ENCODE peak calls at places on chromosomes 13 and 19, in five cellular contexts. T is ovary, W is upper lobe of left lung, B is tibial nerve, K is SK-N-SH. L is an unnamed sample. For H3K27me3, the result is how much of the 10 kb centered on the place peaks cover.

GRCh38 chr19:23071087-23071511 is 45.7 kb upstream of the ZNF730 start:
- DNase-seq in W (peak), B (no peak), K (peak), T (peak), L (peak)

GRCh38 chr19:2546128-2547032 is 70.5 kb downstream of the GADD45B start:
- DNase-seq in W (peak), T (peak), K (no peak), B (peak), L (peak)

GRCh38 chr13:99434258-99434788 is 66.9 kb upstream of the TM9SF2 start:
- DNase-seq in T (no peak), B (no peak), K (no peak), W (peak), L (no peak)

GRCh38 chr13:26784704-26785639 is 24.4 kb upstream of the GPR12 start:
- DNase-seq in K (no peak), T (no peak), W (no peak), B (peak), L (no peak)

GRCh38 chr13:109783447-109783814 is 3.0 kb downstream of the IRS2 start:
- DNase-seq in T (peak), K (peak), B (no peak), W (no peak), L (no peak)

GRCh38 chr19:40348961-40349507 is 539 bp downstream of the PLD3 start:
- DNase-seq in B (peak), T (no peak), W (peak), K (peak), L (no peak)

GRCh38 chr13:31774186-31774585 is 34.9 kb downstream of the RXFP2 start:
- DNase-seq in T (no peak), W (no peak), K (no peak), B (no peak), L (no peak)

GRCh38 chr19:46945668-46946067 is 74.0 kb upstream of the NPAS1 start:
- DNase-seq in T (no peak), B (no peak), W (no peak), K (no peak), L (no peak)

GRCh38 chr13:79530270-79530669 is 49.3 kb downstream of the NDFIP2 start:
- DNase-seq in B (no peak), T (no peak), K (no peak), W (no peak), L (no peak)

GRCh38 chr19:11261431-11261901 is 858 bp downstream of the DOCK6 start:
- DNase-seq in K (peak), W (no peak), B (no peak), T (peak), L (no peak)

GRCh38 chr13:42981317-42981716 is 10.7 kb downstream of the EPSTI1 start:
- DNase-seq in K (no peak), W (no peak), T (no peak), B (no peak), L (no peak)

GRCh38 chr19:30222428-30222873 is 149.7 kb upstream of the ZNF536 start:
- DNase-seq in T (no peak), B (no peak), K (peak), W (no peak), L (no peak)

GRCh38 chr13:34207872-34208271 is 389.9 kb downstream of the RFC3 start:
- DNase-seq in B (no peak), T (no peak), K (no peak), W (no peak), L (no peak)

GRCh38 chr13:114151565-114152284 is 19.3 kb upstream of the RASA3 start:
- DNase-seq in K (no peak), B (no peak), W (peak), T (no peak), L (no peak)

GRCh38 chr13:60111726-60112125 is 52.0 kb downstream of the DIAPH3 start:
- DNase-seq in T (no peak), W (no peak), B (no peak), K (no peak), L (no peak)

GRCh38 chr19:33290956-33291622 is 11.2 kb downstream of the CEBPA start:
- DNase-seq in W (peak), K (no peak), T (no peak), B (no peak), L (no peak)

GRCh38 chr13:37599509-37599908 is 941 bp upstream of the POSTN start:
- DNase-seq in B (no peak), T (no peak), K (no peak), W (no peak), L (no peak)

GRCh38 chr13:78999494-78999893 is 340.5 kb upstream of the OBI1 start:
- DNase-seq in K (no peak), W (no peak), T (no peak), B (no peak), L (no peak)

GRCh38 chr19:29492761-29493160 is 33.0 kb upstream of the VSTM2B start:
- DNase-seq in W (no peak), T (no peak), K (no peak), B (no peak), L (peak)

GRCh38 chr19:29569038-29569911 is 36.8 kb upstream of the POP4 start:
- DNase-seq in T (no peak), K (no peak), W (peak), B (no peak), L (no peak)

GRCh38 chr13:59086147-59086546 is 1077.6 kb downstream of the DIAPH3 start:
- DNase-seq in T (no peak), K (no peak), B (no peak), W (no peak), L (no peak)

GRCh38 chr19:18414504-18415176 is 4.6 kb upstream of the SSBP4 start:
- DNase-seq in T (peak), B (no peak), K (no peak), W (no peak), L (no peak)

GRCh38 chr19:46115396-46116109 is 8.9 kb downstream of the IGFL3 start:
- DNase-seq in K (peak), W (no peak), T (no peak), B (no peak), L (no peak)

GRCh38 chr13:85910962-85911361 is 111.7 kb upstream of the SLITRK6 start:
- DNase-seq in K (no peak), B (no peak), T (no peak), W (no peak), L (no peak)

GRCh38 chr19:8515317-8515716 is 1.4 kb upstream of the ZNF414 start:
- DNase-seq in B (no peak), K (no peak), T (no peak), W (peak), L (no peak)

GRCh38 chr13:113009743-113010509 is 40.9 kb downstream of the MCF2L start:
- DNase-seq in W (no peak), T (no peak), B (no peak), K (peak), L (no peak)

GRCh38 chr19:33622505-33622808 is 704 bp downstream of the CHST8 start:
- DNase-seq in B (no peak), K (peak), T (no peak), W (no peak), L (no peak)

GRCh38 chr19:28940751-28941500 is 272.0 kb downstream of the UQCRFS1 start:
- DNase-seq in W (no peak), T (no peak), K (no peak), B (no peak), L (no peak)

GRCh38 chr19:33194884-33195710 is 967 bp downstream of the LRP3 start:
- DNase-seq in W (no peak), T (peak), K (peak), B (no peak), L (no peak)

GRCh38 chr13:39840201-39840600 is 184.7 kb downstream of the COG6 start:
- DNase-seq in W (no peak), T (no peak), B (peak), K (no peak), L (no peak)

GRCh38 chr19:11152318-11153062 is 3.1 kb downstream of the SPC24 start:
- DNase-seq in K (no peak), T (peak), B (peak), W (peak), L (peak)

GRCh38 chr13:113666951-113667701 is at the start of gene GRK1:
- DNase-seq in T (peak), B (no peak), K (no peak), W (peak), L (peak)

GRCh38 chr13:41658057-41658642 is 200.8 kb downstream of the RGCC start:
- DNase-seq in K (no peak), W (no peak), B (no peak), T (no peak), L (no peak)

GRCh38 chr13:51258612-51259358 is 36.6 kb downstream of the FAM124A start:
- DNase-seq in B (no peak), T (no peak), K (no peak), W (no peak), L (no peak)

GRCh38 chr13:40377783-40378182 is 288.7 kb downstream of the FOXO1 start:
- DNase-seq in W (no peak), T (no peak), B (no peak), K (no peak), L (no peak)

GRCh38 chr19:42596391-42597071 is 1.8 kb upstream of the CEACAM8 start:
- DNase-seq in W (peak), B (no peak), T (no peak), K (peak), L (no peak)

GRCh38 chr19:18233224-18233825 is 7.1 kb upstream of the PDE4C start:
- DNase-seq in T (peak), W (peak), B (no peak), K (peak), L (no peak)

GRCh38 chr13:108897955-108898354 is 268.5 kb downstream of the MYO16 start:
- DNase-seq in W (no peak), K (no peak), T (no peak), B (no peak), L (no peak)

GRCh38 chr19:4694211-4694987 is 24.3 kb upstream of the MYDGF start:
- DNase-seq in T (no peak), K (no peak), B (no peak), W (no peak), L (peak)

GRCh38 chr13:112943309-112944125 is 25.5 kb upstream of the MCF2L start:
- DNase-seq in K (peak), W (peak), T (peak), B (no peak), L (peak)

DNA sequence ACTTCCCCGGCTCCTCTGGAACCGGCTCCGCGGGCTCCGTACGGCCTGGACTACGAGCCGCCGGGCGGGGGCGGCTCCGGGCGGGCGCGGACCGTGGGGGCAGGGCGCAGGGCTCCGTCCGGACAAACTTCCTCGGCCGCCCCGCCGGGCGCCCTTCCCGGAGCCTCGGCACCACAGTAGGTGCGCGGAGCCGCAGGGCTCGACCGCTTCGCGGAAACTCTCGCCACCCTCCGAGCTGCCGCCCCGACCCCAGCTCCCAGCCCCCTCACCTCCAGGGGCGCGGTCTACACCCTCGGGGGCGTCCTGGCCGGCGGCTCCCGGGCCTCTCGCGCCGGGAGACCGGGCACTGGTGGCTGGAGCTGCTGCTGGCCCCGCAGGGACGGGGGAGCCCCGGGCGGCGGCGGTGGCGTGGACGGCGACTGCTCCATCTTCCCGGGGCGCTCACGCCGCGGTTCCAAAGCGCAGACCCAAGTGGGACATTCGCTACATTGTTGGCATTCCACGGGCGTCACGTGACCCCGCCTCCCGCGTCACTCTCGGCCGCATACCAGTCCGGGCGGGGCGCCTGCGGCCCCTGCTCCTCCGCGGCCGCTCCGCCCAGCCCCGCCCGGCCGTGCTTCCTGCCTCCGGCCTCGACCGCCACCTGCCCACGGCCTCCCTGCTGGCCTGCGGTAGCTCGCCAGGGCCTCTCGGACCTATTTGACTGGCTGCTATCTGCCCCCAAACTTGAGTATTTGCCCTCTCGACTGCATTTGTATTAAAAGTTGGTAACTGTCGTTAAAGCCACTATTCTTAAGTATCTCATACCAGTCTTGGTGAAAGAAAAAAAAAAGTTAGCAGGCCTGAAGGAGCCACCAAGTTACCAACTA is at the start of gene LATS2:
- DNase-seq in W (peak), B (peak), K (peak), T (peak), L (peak)
- TF ChIP-seq EP300 in W (no peak), B (peak), K (peak), T (peak), L (peak)

GRCh38 chr19:1069009-1069779 is 2.2 kb downstream of the ARHGAP45 start:
- DNase-seq in B (peak), K (no peak), T (peak), W (peak), L (no peak)

GRCh38 chr19:1070931-1071791 is 4.2 kb downstream of the ARHGAP45 start:
- DNase-seq in B (no peak), T (peak), K (peak), W (no peak), L (no peak)

GRCh38 chr19:1068111-1069001 is 1.4 kb downstream of the ARHGAP45 start:
- DNase-seq in K (no peak), B (peak), T (peak), W (peak), L (no peak)

GRCh38 chr19:1072371-1073015 is 5.5 kb downstream of the ARHGAP45 start:
- DNase-seq in T (no peak), K (no peak), W (no peak), B (no peak), L (no peak)

DNA sequence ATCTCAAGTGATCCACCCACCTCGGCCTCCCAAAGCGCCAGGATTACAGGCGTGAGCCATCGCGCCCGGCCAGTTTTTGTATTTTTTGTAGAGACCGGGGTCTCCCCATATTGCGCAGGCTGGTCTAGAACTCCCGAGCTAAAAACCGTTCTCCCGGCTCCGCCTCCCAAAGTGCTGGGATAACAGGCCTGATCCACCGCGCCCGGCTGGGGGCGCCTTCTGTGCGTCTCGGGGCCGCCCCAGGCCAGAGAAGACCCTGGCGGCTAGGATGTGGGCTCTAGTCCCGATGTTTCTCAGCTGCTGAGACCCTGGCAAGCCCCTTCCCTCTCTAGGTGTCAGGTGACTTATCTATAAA is 3.6 kb downstream of the ARHGAP45 start:
- DNase-seq in B (no peak), K (no peak), W (no peak), T (no peak), L (no peak)
- TF ChIP-seq CTCF in B (no peak), K (peak), W (no peak), T (no peak), L (no peak)

GRCh38 chr13:111659842-111660241 is 339.4 kb downstream of the TEX29 start:
- DNase-seq in B (no peak), W (no peak), K (no peak), T (no peak), L (no peak)

GRCh38 chr13:111661776-111662175 is 341.3 kb downstream of the TEX29 start:
- DNase-seq in T (no peak), K (no peak), W (no peak), B (no peak), L (no peak)

GRCh38 chr13:111662451-111662850 is 342.0 kb downstream of the TEX29 start:
- DNase-seq in W (no peak), B (no peak), K (no peak), T (no peak), L (no peak)

GRCh38 chr13:111659236-111659635 is 338.8 kb downstream of the TEX29 start:
- DNase-seq in T (no peak), B (no peak), K (no peak), W (no peak), L (no peak)

DNA sequence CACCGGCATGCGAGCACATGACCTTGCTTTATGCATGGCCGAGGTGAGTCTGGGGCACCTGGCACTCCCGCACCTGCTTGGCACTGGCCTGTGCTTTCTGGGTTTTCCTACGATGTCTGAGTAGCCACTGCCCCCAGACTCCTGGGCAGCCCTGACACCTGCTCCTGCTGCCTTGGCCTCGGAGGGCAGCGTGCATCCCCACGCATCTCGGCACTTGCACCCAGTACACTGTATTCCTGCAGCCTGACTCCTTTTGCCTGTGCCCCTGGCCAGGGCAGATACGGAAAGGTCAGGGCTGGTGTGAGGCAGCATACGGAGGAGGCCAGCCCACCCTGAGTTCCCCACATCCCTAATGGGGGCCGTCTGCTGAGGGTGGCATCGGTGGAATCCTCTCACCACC is 340.6 kb downstream of the TEX29 start:
- DNase-seq in K (no peak), T (no peak), B (no peak), W (peak), L (no peak)
- H3K27me3 ChIP-seq in K (under half), T (under half), B (under half), W (under half), L (under half)

DNA sequence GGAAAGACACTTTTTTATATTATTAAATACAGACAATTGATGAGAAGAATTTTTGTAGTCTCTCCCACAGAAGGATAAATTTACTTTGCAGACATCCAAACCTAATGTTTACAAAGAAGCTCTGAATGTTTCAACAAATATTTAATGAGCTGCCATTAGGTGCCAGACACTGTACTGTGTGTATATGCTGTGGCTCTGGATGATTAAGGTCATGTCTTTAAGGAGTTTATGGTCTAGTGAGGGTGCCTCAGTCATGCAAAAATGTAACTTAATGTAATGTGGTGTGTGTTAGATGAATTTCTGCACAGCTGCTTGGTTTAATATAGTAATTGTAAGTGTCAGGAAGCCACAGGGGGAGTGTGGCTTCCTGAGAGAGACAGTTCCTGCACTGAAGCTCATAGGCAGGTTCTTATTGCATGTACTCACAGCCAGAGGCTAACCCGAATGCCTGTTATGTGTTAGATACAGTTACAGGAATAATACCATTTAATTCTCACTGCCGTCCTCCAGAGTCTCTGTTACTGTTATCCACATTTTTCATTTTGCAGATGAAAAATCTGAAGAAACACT is 43.3 kb downstream of the SPATA13 start:
- DNase-seq in W (no peak), K (no peak), B (no peak), T (no peak), L (no peak)
- TF ChIP-seq EP300 in W (no peak), K (no peak), B (no peak), T (no peak), L (no peak)

GRCh38 chr19:51514866-51515481 is 13.4 kb upstream of the SIGLEC12 start:
- DNase-seq in K (peak), T (no peak), W (no peak), B (no peak), L (no peak)

GRCh38 chr19:51513968-51514367 is 12.4 kb upstream of the SIGLEC12 start:
- DNase-seq in B (no peak), W (no peak), K (no peak), T (no peak), L (no peak)

GRCh38 chr19:51508059-51508733 is 6.6 kb upstream of the SIGLEC12 start:
- DNase-seq in K (no peak), B (no peak), W (no peak), T (no peak), L (no peak)

GRCh38 chr19:51509823-51510660 is 8.4 kb upstream of the SIGLEC12 start:
- DNase-seq in K (no peak), B (no peak), T (no peak), W (no peak), L (no peak)

GRCh38 chr19:51511353-51511752 is 9.8 kb upstream of the SIGLEC12 start:
- DNase-seq in T (no peak), B (no peak), W (no peak), K (peak), L (no peak)
- TF ChIP-seq CTCF in T (no peak), B (no peak), W (no peak), K (peak), L (no peak)

GRCh38 chr19:54275951-54276350 is 5.0 kb downstream of the LILRB2 start:
- DNase-seq in K (no peak), W (no peak), T (no peak), B (no peak), L (peak)

GRCh38 chr19:54282706-54283105 is 1.8 kb upstream of the LILRB2 start:
- DNase-seq in B (no peak), K (no peak), T (no peak), W (no peak), L (peak)

GRCh38 chr19:54279441-54279962 is 1.4 kb downstream of the LILRB2 start:
- DNase-seq in B (no peak), T (no peak), K (no peak), W (no peak), L (peak)

GRCh38 chr19:54281008-54281728 is at the start of gene LILRB2:
- DNase-seq in K (no peak), B (no peak), T (no peak), W (peak), L (peak)
- H3K27me3 ChIP-seq in K (half or more), B (under half), T (under half), W (under half), L (under half)

DNA sequence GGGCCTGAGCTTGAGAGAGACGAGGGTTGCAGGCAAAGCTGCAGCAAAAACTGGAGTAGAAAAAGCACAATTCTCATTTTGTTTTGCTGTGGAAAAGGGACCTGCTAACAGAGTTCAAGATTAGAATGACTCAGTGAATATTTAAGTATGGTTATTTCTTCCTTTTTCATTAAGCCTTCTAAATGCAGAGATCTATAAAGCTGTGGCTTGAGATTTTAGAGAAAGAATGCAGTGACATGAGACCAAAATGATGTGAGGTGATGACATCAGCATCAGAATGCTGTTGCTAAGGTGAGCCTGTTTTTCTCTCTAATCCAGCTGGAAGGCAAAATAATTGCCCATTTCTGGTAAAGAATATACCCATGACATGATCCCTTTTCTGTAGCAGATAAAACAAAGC is 10.8 kb upstream of the MBNL2 start:
- DNase-seq in B (no peak), W (no peak), T (no peak), K (no peak), L (no peak)
- TF ChIP-seq EP300 in B (no peak), W (no peak), T (no peak), K (no peak), L (no peak)